ENCODE peak calls at places on chromosomes 6 and 20, in seven cellular contexts. A, N, T, E, Z, U and C are unnamed samples.

GRCh38 chr6:158817298-158818007 is 1.7 kb downstream of the EZR start:
- DNase-seq in A (peak), N (peak), T (peak), E (no peak), Z (no peak), U (peak), C (no peak)

GRCh38 chr6:134351615-134352474 is 33.9 kb upstream of the SGK1 start:
- DNase-seq in A (no peak), N (no peak), T (no peak), E (no peak), Z (no peak), U (no peak), C (peak)

GRCh38 chr6:135985471-135985870 is 134.0 kb downstream of the PDE7B start:
- DNase-seq in A (no peak), N (no peak), T (no peak), E (no peak), Z (peak), U (no peak), C (no peak)

GRCh38 chr6:122770835-122771601 is 8.5 kb upstream of the FABP7 start:
- DNase-seq in A (no peak), N (no peak), T (no peak), E (peak), Z (no peak), U (no peak), C (no peak)

GRCh38 chr6:18262812-18263560 is 1.3 kb downstream of the DEK start:
- DNase-seq in A (no peak), N (no peak), T (no peak), E (peak), Z (peak), U (no peak), C (peak)

GRCh38 chr6:44431118-44431725 is 43.7 kb downstream of the CDC5L start:
- DNase-seq in A (peak), N (no peak), T (no peak), E (peak), Z (peak), U (no peak), C (peak)

GRCh38 chr6:53598584-53598983 is 53.7 kb upstream of the GCLC start:
- DNase-seq in A (no peak), N (no peak), T (no peak), E (no peak), Z (no peak), U (no peak), C (no peak)

GRCh38 chr6:148358196-148358785 is 15.7 kb downstream of the SASH1 start:
- DNase-seq in A (no peak), N (no peak), T (no peak), E (peak), Z (peak), U (no peak), C (no peak)

GRCh38 chr20:25011831-25012241 is 19.3 kb upstream of the APMAP start:
- DNase-seq in A (peak), N (peak), T (no peak), E (no peak), Z (no peak), U (peak), C (no peak)

GRCh38 chr20:38337561-38338140 is 8.6 kb upstream of the LBP start:
- DNase-seq in A (no peak), N (no peak), T (peak), E (peak), Z (peak), U (no peak), C (no peak)

GRCh38 chr6:73560853-73561407 is 40.1 kb upstream of the EEF1A1 start:
- DNase-seq in A (no peak), N (no peak), T (no peak), E (no peak), Z (no peak), U (no peak), C (no peak)

GRCh38 chr6:140082867-140083297 is 708.4 kb upstream of the CITED2 start:
- DNase-seq in A (no peak), N (no peak), T (no peak), E (peak), Z (peak), U (no peak), C (no peak)

GRCh38 chr6:88517737-88518136 is 351.6 kb upstream of the CNR1 start:
- DNase-seq in A (no peak), N (no peak), T (no peak), E (peak), Z (no peak), U (no peak), C (no peak)

GRCh38 chr6:5126214-5126613 is 41.1 kb downstream of the PPP1R3G start:
- DNase-seq in A (no peak), N (peak), T (no peak), E (no peak), Z (peak), U (no peak), C (no peak)

GRCh38 chr6:120675886-120676285 is 658.4 kb downstream of the TBC1D32 start:
- DNase-seq in A (no peak), N (no peak), T (no peak), E (no peak), Z (no peak), U (no peak), C (no peak)

GRCh38 chr20:17786221-17786718 is 86.5 kb downstream of the BANF2 start:
- DNase-seq in A (peak), N (no peak), T (no peak), E (peak), Z (peak), U (no peak), C (no peak)

GRCh38 chr6:90088009-90088408 is 193.7 kb downstream of the GJA10 start:
- DNase-seq in A (no peak), N (no peak), T (no peak), E (peak), Z (peak), U (no peak), C (no peak)

GRCh38 chr6:12785921-12786320 is 69.4 kb downstream of the PHACTR1 start:
- DNase-seq in A (no peak), N (no peak), T (no peak), E (no peak), Z (no peak), U (no peak), C (no peak)

GRCh38 chr20:1020614-1021013 is 18.5 kb upstream of the RSPO4 start:
- DNase-seq in A (no peak), N (peak), T (no peak), E (no peak), Z (no peak), U (no peak), C (no peak)

GRCh38 chr6:11213305-11214106 is 19.0 kb downstream of the NEDD9 start:
- DNase-seq in A (no peak), N (no peak), T (no peak), E (no peak), Z (peak), U (no peak), C (no peak)

GRCh38 chr6:161507375-161507774 is 233.5 kb upstream of the AGPAT4 start:
- DNase-seq in A (no peak), N (no peak), T (no peak), E (no peak), Z (no peak), U (no peak), C (no peak)

GRCh38 chr20:46690219-46691111 is 1.2 kb upstream of the TP53RK start:
- DNase-seq in A (no peak), N (peak), T (no peak), E (peak), Z (peak), U (no peak), C (no peak)

GRCh38 chr6:96990462-96990861 is 65.9 kb downstream of the KLHL32 start:
- DNase-seq in A (no peak), N (no peak), T (no peak), E (no peak), Z (no peak), U (no peak), C (no peak)

GRCh38 chr20:21505810-21506530 is 7.9 kb downstream of the NKX2-2 start:
- DNase-seq in A (no peak), N (no peak), T (peak), E (peak), Z (peak), U (peak), C (no peak)

GRCh38 chr6:107820571-107821261 is 3.4 kb downstream of the SCML4 start:
- DNase-seq in A (no peak), N (no peak), T (no peak), E (no peak), Z (peak), U (no peak), C (no peak)

GRCh38 chr6:143223895-143224294 is 163.2 kb downstream of the AIG1 start:
- DNase-seq in A (peak), N (peak), T (peak), E (peak), Z (peak), U (no peak), C (no peak)

GRCh38 chr6:63573899-63574553 is 1.7 kb downstream of the LOC128125822 start:
- DNase-seq in A (no peak), N (no peak), T (no peak), E (peak), Z (peak), U (no peak), C (peak)

GRCh38 chr20:32966382-32966781 is 37.9 kb downstream of the SUN5 start:
- DNase-seq in A (no peak), N (peak), T (no peak), E (no peak), Z (no peak), U (no peak), C (no peak)

GRCh38 chr6:15689586-15690450 is 27.0 kb upstream of the DTNBP1 start:
- DNase-seq in A (no peak), N (no peak), T (no peak), E (peak), Z (peak), U (no peak), C (no peak)

GRCh38 chr6:151493495-151494234 is at the start of gene CCDC170:
- DNase-seq in A (peak), N (peak), T (peak), E (no peak), Z (peak), U (peak), C (no peak)

GRCh38 chr20:52783769-52784168 is 188.4 kb upstream of the TSHZ2 start:
- DNase-seq in A (no peak), N (no peak), T (no peak), E (peak), Z (peak), U (no peak), C (peak)

GRCh38 chr6:34773906-34774305 is 16.6 kb downstream of the SNRPC start:
- DNase-seq in A (no peak), N (no peak), T (no peak), E (no peak), Z (no peak), U (no peak), C (no peak)

GRCh38 chr6:85923013-85923430 is 280.3 kb upstream of the SYNCRIP start:
- DNase-seq in A (no peak), N (peak), T (no peak), E (peak), Z (peak), U (no peak), C (peak)

GRCh38 chr20:48709744-48710143 is 118.1 kb downstream of the PREX1 start:
- DNase-seq in A (no peak), N (no peak), T (no peak), E (peak), Z (peak), U (peak), C (no peak)

GRCh38 chr20:48706710-48707339 is 121.0 kb downstream of the PREX1 start:
- DNase-seq in A (peak), N (no peak), T (peak), E (no peak), Z (no peak), U (peak), C (no peak)

GRCh38 chr20:48708116-48708515 is 119.7 kb downstream of the PREX1 start:
- DNase-seq in A (no peak), N (no peak), T (no peak), E (no peak), Z (no peak), U (peak), C (no peak)

GRCh38 chr20:48709292-48709691 is 118.5 kb downstream of the PREX1 start:
- DNase-seq in A (no peak), N (no peak), T (no peak), E (no peak), Z (no peak), U (no peak), C (no peak)

GRCh38 chr20:48708630-48709029 is 119.2 kb downstream of the PREX1 start:
- DNase-seq in A (no peak), N (no peak), T (no peak), E (no peak), Z (no peak), U (peak), C (no peak)
- H3K4me3 ChIP-seq in A (no peak), N (no peak), T (no peak), E (no peak), Z (no peak), U (no peak), C (no peak)

GRCh38 chr6:33118525-33119123 is 42.8 kb downstream of the HLA-DPB1 start:
- DNase-seq in A (no peak), N (no peak), T (no peak), E (peak), Z (peak), U (no peak), C (peak)

GRCh38 chr6:33116881-33117711 is 41.3 kb downstream of the HLA-DPB1 start:
- DNase-seq in A (no peak), N (peak), T (no peak), E (no peak), Z (peak), U (peak), C (no peak)

GRCh38 chr6:33114428-33114827 is 38.6 kb downstream of the HLA-DPB1 start:
- DNase-seq in A (no peak), N (no peak), T (no peak), E (no peak), Z (no peak), U (no peak), C (no peak)

GRCh38 chr6:33117826-33118277 is 42.1 kb downstream of the HLA-DPB1 start:
- DNase-seq in A (no peak), N (peak), T (no peak), E (no peak), Z (no peak), U (no peak), C (no peak)

DNA sequence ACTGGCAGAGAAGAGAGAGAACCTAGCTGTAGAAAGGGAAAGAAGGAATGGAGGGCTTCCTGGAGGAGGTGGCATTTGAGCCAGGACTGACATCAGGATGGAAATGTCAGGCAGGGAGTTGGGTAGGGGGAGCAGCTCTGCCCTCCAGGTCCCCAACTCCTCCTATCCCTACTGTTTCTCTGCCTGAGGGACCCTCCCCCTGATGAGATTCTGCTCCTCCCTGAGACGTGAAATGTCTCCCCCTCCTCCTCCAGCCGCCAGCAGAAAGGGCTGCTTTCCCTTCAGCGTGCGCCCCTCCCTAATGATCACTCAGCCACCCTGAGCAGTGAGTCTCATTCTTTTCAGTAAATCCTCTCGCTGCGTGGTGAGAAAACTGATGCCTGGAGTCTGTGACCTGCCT is 40.6 kb downstream of the HLA-DPB1 start:
- DNase-seq in A (no peak), N (peak), T (no peak), E (no peak), Z (no peak), U (no peak), C (no peak)
- H3K4me3 ChIP-seq in A (no peak), N (no peak), T (no peak), E (no peak), Z (no peak), U (no peak), C (no peak)

GRCh38 chr20:9508696-9509178 is 5.7 kb upstream of the LAMP5 start:
- DNase-seq in A (no peak), N (no peak), T (no peak), E (no peak), Z (no peak), U (no peak), C (no peak)
- H3K4me3 ChIP-seq in A (no peak), N (no peak), T (no peak), E (no peak), Z (no peak), U (no peak), C (no peak)

DNA sequence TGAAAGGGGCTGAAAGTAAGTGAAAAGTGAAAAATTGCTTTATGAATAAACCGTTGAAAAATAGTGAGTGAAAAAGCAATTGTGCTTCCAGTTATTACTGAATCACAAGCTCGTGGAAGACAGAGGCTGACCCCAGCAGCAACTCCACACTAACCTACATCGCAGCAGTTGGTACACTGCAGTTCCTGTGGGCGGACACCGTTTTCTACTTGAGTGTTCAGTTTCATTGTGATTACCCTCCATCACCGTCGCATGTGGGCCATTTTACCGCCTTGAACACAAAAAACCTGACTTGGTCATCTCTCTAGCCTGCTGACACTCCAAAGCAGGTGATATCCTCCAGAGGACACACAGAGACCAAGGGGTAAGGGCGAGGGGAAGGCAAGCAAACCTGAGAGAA is 28.4 kb downstream of the PRDM1 start:
- DNase-seq in A (no peak), N (no peak), T (no peak), E (no peak), Z (no peak), U (no peak), C (no peak)
- H3K4me3 ChIP-seq in A (no peak), N (no peak), T (no peak), E (no peak), Z (no peak), U (no peak), C (no peak)

DNA sequence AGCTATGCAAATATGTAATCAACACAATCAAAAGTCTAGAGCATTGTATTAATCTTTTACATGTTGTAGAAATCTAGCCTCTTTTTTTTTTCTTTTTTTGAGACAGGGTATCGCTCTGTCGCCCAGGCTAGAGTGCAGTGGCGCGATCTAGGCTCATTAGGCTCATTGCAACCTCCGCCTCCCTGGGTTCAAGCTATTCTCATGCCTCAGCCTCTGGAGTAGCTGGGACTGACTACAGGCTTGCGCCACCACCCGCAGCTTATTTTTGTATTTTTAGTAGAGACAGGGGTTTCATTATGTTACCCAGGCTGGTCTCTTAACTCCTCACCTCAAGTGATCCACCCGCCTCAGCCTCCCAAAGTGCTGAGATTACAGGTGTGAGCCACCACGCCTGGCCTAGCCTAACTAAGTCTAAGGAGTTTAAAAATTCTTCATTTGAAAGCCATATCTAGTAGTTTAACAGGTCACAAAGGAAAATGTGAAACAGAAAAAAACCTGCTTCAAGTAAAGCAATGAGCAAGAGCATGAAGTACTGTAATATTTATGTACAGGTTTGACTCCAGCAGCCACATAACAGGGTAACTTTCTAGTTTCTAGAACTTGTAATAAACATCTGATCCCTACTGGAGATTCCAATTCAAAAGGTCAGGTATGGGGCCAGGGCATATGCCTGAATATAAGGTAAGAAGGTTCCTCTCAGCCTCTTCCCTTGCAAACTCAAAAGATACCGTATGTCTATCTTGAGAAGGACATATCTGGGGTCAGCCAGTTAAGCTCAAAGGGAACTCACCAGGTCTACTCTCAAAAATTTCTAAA is 4.4 kb downstream of the CPNE1 start:
- DNase-seq in A (no peak), N (no peak), T (no peak), E (no peak), Z (no peak), U (no peak), C (no peak)
- H3K4me3 ChIP-seq in A (no peak), N (no peak), T (no peak), E (no peak), Z (no peak), U (no peak), C (no peak)

GRCh38 chr6:149474108-149474935 is 10.5 kb downstream of the ZC3H12D start:
- DNase-seq in A (no peak), N (no peak), T (no peak), E (no peak), Z (no peak), U (peak), C (no peak)
- H3K4me3 ChIP-seq in A (no peak), N (no peak), T (no peak), E (no peak), Z (no peak), U (no peak), C (no peak)

DNA sequence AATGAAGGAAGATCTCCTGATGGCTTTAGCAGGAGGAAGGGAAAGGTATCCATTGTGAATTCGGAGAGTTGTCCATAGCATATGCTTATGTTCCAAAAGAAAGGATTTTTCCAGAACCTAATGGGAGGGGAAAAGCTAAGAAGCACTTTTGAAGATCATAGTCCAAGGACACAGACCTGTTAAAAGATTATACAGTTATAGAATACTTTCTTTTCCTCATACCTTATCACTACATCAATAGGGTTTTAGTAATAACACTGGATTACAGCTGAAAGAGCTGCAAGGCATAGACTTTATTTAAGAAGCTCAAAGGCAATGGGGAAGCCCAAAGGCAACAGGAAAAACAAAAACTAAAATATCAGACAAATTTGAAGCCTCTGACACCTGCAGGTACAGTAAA is 39.8 kb upstream of the SLC24A3 start:
- DNase-seq in A (no peak), N (no peak), T (no peak), E (no peak), Z (no peak), U (no peak), C (no peak)
- H3K4me3 ChIP-seq in A (no peak), N (no peak), T (no peak), E (no peak), Z (no peak), U (no peak), C (no peak)